ENCODE peak calls at places on chromosomes 1 and 21, in six cellular contexts. One of them, this sample, is unnamed.

GRCh38 chr1:66374561-66375111 is 159.3 kb upstream of the SGIP1 start:
- DNase-seq in stimulated activated CD4-positive, alpha-beta T cell treated with anti-CD3 and anti-CD28 coated beads, Interleukin-2, amount 100 ng/mL, for 48 hours: no peak
- DNase-seq in CD4-positive, CD25-positive, alpha-beta regulatory T cell: peak
- DNase-seq in left cardiac atrium: no peak
- DNase-seq in GM04504: peak
- DNase-seq in adipocyte: peak
- DNase-seq in this sample: no peak

GRCh38 chr1:67367370-67368345 is 60.0 kb downstream of the IL12RB2 start:
- DNase-seq in stimulated activated CD4-positive, alpha-beta T cell treated with anti-CD3 and anti-CD28 coated beads, Interleukin-2, amount 100 ng/mL, for 48 hours: no peak
- DNase-seq in CD4-positive, CD25-positive, alpha-beta regulatory T cell: no peak
- DNase-seq in left cardiac atrium: peak
- DNase-seq in GM04504: no peak
- DNase-seq in adipocyte: no peak
- DNase-seq in this sample: peak

GRCh38 chr1:201226859-201227488 is 36.4 kb downstream of the IGFN1 start:
- DNase-seq in stimulated activated CD4-positive, alpha-beta T cell treated with anti-CD3 and anti-CD28 coated beads, Interleukin-2, amount 100 ng/mL, for 48 hours: no peak
- DNase-seq in CD4-positive, CD25-positive, alpha-beta regulatory T cell: no peak
- DNase-seq in left cardiac atrium: no peak
- DNase-seq in GM04504: no peak
- DNase-seq in adipocyte: no peak
- DNase-seq in this sample: no peak

GRCh38 chr21:45589686-45590245 is 47.5 kb upstream of the SLC19A1 start:
- DNase-seq in stimulated activated CD4-positive, alpha-beta T cell treated with anti-CD3 and anti-CD28 coated beads, Interleukin-2, amount 100 ng/mL, for 48 hours: no peak
- DNase-seq in CD4-positive, CD25-positive, alpha-beta regulatory T cell: no peak
- DNase-seq in left cardiac atrium: no peak
- DNase-seq in GM04504: no peak
- DNase-seq in adipocyte: no peak
- DNase-seq in this sample: no peak

GRCh38 chr21:46095814-46096595 is 1.9 kb upstream of the COL6A2 start:
- DNase-seq in stimulated activated CD4-positive, alpha-beta T cell treated with anti-CD3 and anti-CD28 coated beads, Interleukin-2, amount 100 ng/mL, for 48 hours: no peak
- DNase-seq in CD4-positive, CD25-positive, alpha-beta regulatory T cell: no peak
- DNase-seq in left cardiac atrium: no peak
- DNase-seq in GM04504: no peak
- DNase-seq in adipocyte: no peak
- DNase-seq in this sample: no peak

GRCh38 chr1:168093616-168094015 is 43.1 kb downstream of the GPR161 start:
- DNase-seq in stimulated activated CD4-positive, alpha-beta T cell treated with anti-CD3 and anti-CD28 coated beads, Interleukin-2, amount 100 ng/mL, for 48 hours: no peak
- DNase-seq in CD4-positive, CD25-positive, alpha-beta regulatory T cell: no peak
- DNase-seq in left cardiac atrium: no peak
- DNase-seq in GM04504: no peak
- DNase-seq in adipocyte: no peak
- DNase-seq in this sample: no peak

GRCh38 chr1:62398377-62398776 is 38.5 kb upstream of the USP1 start:
- DNase-seq in stimulated activated CD4-positive, alpha-beta T cell treated with anti-CD3 and anti-CD28 coated beads, Interleukin-2, amount 100 ng/mL, for 48 hours: no peak
- DNase-seq in CD4-positive, CD25-positive, alpha-beta regulatory T cell: no peak
- DNase-seq in left cardiac atrium: no peak
- DNase-seq in GM04504: peak
- DNase-seq in adipocyte: peak
- DNase-seq in this sample: no peak

GRCh38 chr1:6170742-6171201 is 9.3 kb downstream of the CHD5 start:
- DNase-seq in stimulated activated CD4-positive, alpha-beta T cell treated with anti-CD3 and anti-CD28 coated beads, Interleukin-2, amount 100 ng/mL, for 48 hours: no peak
- DNase-seq in CD4-positive, CD25-positive, alpha-beta regulatory T cell: no peak
- DNase-seq in left cardiac atrium: no peak
- DNase-seq in GM04504: no peak
- DNase-seq in adipocyte: no peak
- DNase-seq in this sample: no peak

GRCh38 chr1:50473513-50473912 is 50.3 kb upstream of the DMRTA2 start:
- DNase-seq in stimulated activated CD4-positive, alpha-beta T cell treated with anti-CD3 and anti-CD28 coated beads, Interleukin-2, amount 100 ng/mL, for 48 hours: no peak
- DNase-seq in CD4-positive, CD25-positive, alpha-beta regulatory T cell: no peak
- DNase-seq in left cardiac atrium: no peak
- DNase-seq in GM04504: no peak
- DNase-seq in adipocyte: no peak
- DNase-seq in this sample: no peak

GRCh38 chr1:31667065-31667785 is 22.5 kb upstream of the PEF1 start:
- DNase-seq in stimulated activated CD4-positive, alpha-beta T cell treated with anti-CD3 and anti-CD28 coated beads, Interleukin-2, amount 100 ng/mL, for 48 hours: no peak
- DNase-seq in CD4-positive, CD25-positive, alpha-beta regulatory T cell: no peak
- DNase-seq in left cardiac atrium: no peak
- DNase-seq in GM04504: no peak
- DNase-seq in adipocyte: no peak
- DNase-seq in this sample: no peak

GRCh38 chr1:203238535-203238934 is 9.1 kb upstream of the CHIT1 start:
- DNase-seq in stimulated activated CD4-positive, alpha-beta T cell treated with anti-CD3 and anti-CD28 coated beads, Interleukin-2, amount 100 ng/mL, for 48 hours: no peak
- DNase-seq in CD4-positive, CD25-positive, alpha-beta regulatory T cell: no peak
- DNase-seq in left cardiac atrium: no peak
- DNase-seq in GM04504: no peak
- DNase-seq in adipocyte: no peak
- DNase-seq in this sample: no peak

GRCh38 chr21:36478207-36478701 is 1.7 kb downstream of the CLDN14 start:
- DNase-seq in stimulated activated CD4-positive, alpha-beta T cell treated with anti-CD3 and anti-CD28 coated beads, Interleukin-2, amount 100 ng/mL, for 48 hours: peak
- DNase-seq in CD4-positive, CD25-positive, alpha-beta regulatory T cell: peak
- DNase-seq in left cardiac atrium: no peak
- DNase-seq in GM04504: peak
- DNase-seq in adipocyte: peak
- DNase-seq in this sample: no peak

GRCh38 chr1:108831225-108831624 is 25.7 kb downstream of the AKNAD1 start:
- DNase-seq in stimulated activated CD4-positive, alpha-beta T cell treated with anti-CD3 and anti-CD28 coated beads, Interleukin-2, amount 100 ng/mL, for 48 hours: no peak
- DNase-seq in CD4-positive, CD25-positive, alpha-beta regulatory T cell: peak
- DNase-seq in left cardiac atrium: no peak
- DNase-seq in GM04504: peak
- DNase-seq in adipocyte: peak
- DNase-seq in this sample: no peak

GRCh38 chr1:50426702-50427085 is 3.5 kb upstream of the DMRTA2 start:
- DNase-seq in stimulated activated CD4-positive, alpha-beta T cell treated with anti-CD3 and anti-CD28 coated beads, Interleukin-2, amount 100 ng/mL, for 48 hours: no peak
- DNase-seq in CD4-positive, CD25-positive, alpha-beta regulatory T cell: no peak
- DNase-seq in left cardiac atrium: no peak
- DNase-seq in GM04504: no peak
- DNase-seq in adipocyte: no peak
- DNase-seq in this sample: no peak

GRCh38 chr1:109877320-109877771 is 33.3 kb upstream of the CSF1 start:
- DNase-seq in stimulated activated CD4-positive, alpha-beta T cell treated with anti-CD3 and anti-CD28 coated beads, Interleukin-2, amount 100 ng/mL, for 48 hours: no peak
- DNase-seq in CD4-positive, CD25-positive, alpha-beta regulatory T cell: no peak
- DNase-seq in left cardiac atrium: peak
- DNase-seq in GM04504: peak
- DNase-seq in adipocyte: peak
- DNase-seq in this sample: peak

GRCh38 chr1:238488406-238488805 is 597.7 kb upstream of the ZP4 start:
- DNase-seq in stimulated activated CD4-positive, alpha-beta T cell treated with anti-CD3 and anti-CD28 coated beads, Interleukin-2, amount 100 ng/mL, for 48 hours: no peak
- DNase-seq in CD4-positive, CD25-positive, alpha-beta regulatory T cell: no peak
- DNase-seq in left cardiac atrium: no peak
- DNase-seq in GM04504: no peak
- DNase-seq in adipocyte: no peak
- DNase-seq in this sample: no peak

GRCh38 chr1:183932412-183932811 is 105.1 kb downstream of the COLGALT2 start:
- DNase-seq in stimulated activated CD4-positive, alpha-beta T cell treated with anti-CD3 and anti-CD28 coated beads, Interleukin-2, amount 100 ng/mL, for 48 hours: no peak
- DNase-seq in CD4-positive, CD25-positive, alpha-beta regulatory T cell: no peak
- DNase-seq in left cardiac atrium: peak
- DNase-seq in GM04504: peak
- DNase-seq in adipocyte: peak
- DNase-seq in this sample: peak

This sample was measured in Right ventricle myocardium superior.